ENCODE peak calls at places on chromosome X, in six cellular contexts. One of them, this sample, is unnamed.

GRCh38 chrX:68894513-68895338 is 65.9 kb downstream of the EFNB1 start:
- DNase-seq in nephron progenitor cell: no peak
- DNase-seq in activated CD4-positive, CD25-positive, alpha-beta regulatory T cell treated with anti-CD3 and anti-CD28 coated beads, Interleukin-2, amount 50 U/mL, for 72 hours: no peak
- DNase-seq in MM.1S: no peak
- DNase-seq in lung microvascular endothelial cell: peak
- DNase-seq in CD8-positive, alpha-beta memory T cell: no peak
- DNase-seq in this sample: no peak

GRCh38 chrX:96432647-96433046 is 252.0 kb upstream of the DIAPH2 start:
- DNase-seq in activated CD4-positive, CD25-positive, alpha-beta regulatory T cell treated with anti-CD3 and anti-CD28 coated beads, Interleukin-2, amount 50 U/mL, for 72 hours: no peak
- DNase-seq in MM.1S: no peak
- DNase-seq in nephron progenitor cell: no peak
- DNase-seq in lung microvascular endothelial cell: peak
- DNase-seq in CD8-positive, alpha-beta memory T cell: no peak
- DNase-seq in this sample: no peak

GRCh38 chrX:133598596-133599334 is 183.5 kb upstream of the GPC4 start:
- DNase-seq in nephron progenitor cell: no peak
- DNase-seq in activated CD4-positive, CD25-positive, alpha-beta regulatory T cell treated with anti-CD3 and anti-CD28 coated beads, Interleukin-2, amount 50 U/mL, for 72 hours: no peak
- DNase-seq in MM.1S: peak
- DNase-seq in lung microvascular endothelial cell: no peak
- DNase-seq in CD8-positive, alpha-beta memory T cell: no peak
- DNase-seq in this sample: no peak

GRCh38 chrX:100973411-100973810 is 3.9 kb downstream of the ARL13A start:
- DNase-seq in MM.1S: no peak
- DNase-seq in lung microvascular endothelial cell: peak
- DNase-seq in activated CD4-positive, CD25-positive, alpha-beta regulatory T cell treated with anti-CD3 and anti-CD28 coated beads, Interleukin-2, amount 50 U/mL, for 72 hours: no peak
- DNase-seq in CD8-positive, alpha-beta memory T cell: no peak
- DNase-seq in nephron progenitor cell: no peak
- DNase-seq in this sample: no peak

GRCh38 chrX:154918060-154918483 is 31.9 kb downstream of the F8A1 start:
- DNase-seq in lung microvascular endothelial cell: peak
- DNase-seq in CD8-positive, alpha-beta memory T cell: peak
- DNase-seq in activated CD4-positive, CD25-positive, alpha-beta regulatory T cell treated with anti-CD3 and anti-CD28 coated beads, Interleukin-2, amount 50 U/mL, for 72 hours: peak
- DNase-seq in nephron progenitor cell: peak
- DNase-seq in MM.1S: peak
- DNase-seq in this sample: peak

GRCh38 chrX:49184294-49185061 is 1.7 kb downstream of the PRICKLE3 start:
- DNase-seq in lung microvascular endothelial cell: peak
- DNase-seq in nephron progenitor cell: peak
- DNase-seq in CD8-positive, alpha-beta memory T cell: no peak
- DNase-seq in activated CD4-positive, CD25-positive, alpha-beta regulatory T cell treated with anti-CD3 and anti-CD28 coated beads, Interleukin-2, amount 50 U/mL, for 72 hours: no peak
- DNase-seq in MM.1S: no peak
- DNase-seq in this sample: peak

GRCh38 chrX:140292188-140292587 is 212.7 kb downstream of the SOX3 start:
- DNase-seq in activated CD4-positive, CD25-positive, alpha-beta regulatory T cell treated with anti-CD3 and anti-CD28 coated beads, Interleukin-2, amount 50 U/mL, for 72 hours: no peak
- DNase-seq in nephron progenitor cell: no peak
- DNase-seq in MM.1S: no peak
- DNase-seq in CD8-positive, alpha-beta memory T cell: no peak
- DNase-seq in lung microvascular endothelial cell: no peak
- DNase-seq in this sample: no peak

GRCh38 chrX:78708171-78708570 is 39.3 kb upstream of the LPAR4 start:
- DNase-seq in CD8-positive, alpha-beta memory T cell: no peak
- DNase-seq in nephron progenitor cell: no peak
- DNase-seq in lung microvascular endothelial cell: peak
- DNase-seq in activated CD4-positive, CD25-positive, alpha-beta regulatory T cell treated with anti-CD3 and anti-CD28 coated beads, Interleukin-2, amount 50 U/mL, for 72 hours: no peak
- DNase-seq in MM.1S: no peak
- DNase-seq in this sample: no peak

GRCh38 chrX:27619975-27620374 is 29.8 kb downstream of the DCAF8L2 start:
- DNase-seq in MM.1S: peak
- DNase-seq in nephron progenitor cell: no peak
- DNase-seq in activated CD4-positive, CD25-positive, alpha-beta regulatory T cell treated with anti-CD3 and anti-CD28 coated beads, Interleukin-2, amount 50 U/mL, for 72 hours: no peak
- DNase-seq in lung microvascular endothelial cell: peak
- DNase-seq in CD8-positive, alpha-beta memory T cell: no peak
- DNase-seq in this sample: no peak

GRCh38 chrX:7163146-7163677 is 15.3 kb upstream of the PUDP start:
- DNase-seq in nephron progenitor cell: no peak
- DNase-seq in activated CD4-positive, CD25-positive, alpha-beta regulatory T cell treated with anti-CD3 and anti-CD28 coated beads, Interleukin-2, amount 50 U/mL, for 72 hours: no peak
- DNase-seq in lung microvascular endothelial cell: no peak
- DNase-seq in MM.1S: no peak
- DNase-seq in CD8-positive, alpha-beta memory T cell: no peak
- DNase-seq in this sample: no peak

GRCh38 chrX:135688137-135688536 is 25.3 kb upstream of the CT45A1 start:
- DNase-seq in nephron progenitor cell: no peak
- DNase-seq in MM.1S: no peak
- DNase-seq in lung microvascular endothelial cell: no peak
- DNase-seq in CD8-positive, alpha-beta memory T cell: no peak
- DNase-seq in activated CD4-positive, CD25-positive, alpha-beta regulatory T cell treated with anti-CD3 and anti-CD28 coated beads, Interleukin-2, amount 50 U/mL, for 72 hours: no peak
- DNase-seq in this sample: no peak

GRCh38 chrX:37921758-37922157 is 74.4 kb upstream of the DYNLT3 start:
- DNase-seq in MM.1S: no peak
- DNase-seq in CD8-positive, alpha-beta memory T cell: no peak
- DNase-seq in lung microvascular endothelial cell: peak
- DNase-seq in activated CD4-positive, CD25-positive, alpha-beta regulatory T cell treated with anti-CD3 and anti-CD28 coated beads, Interleukin-2, amount 50 U/mL, for 72 hours: no peak
- DNase-seq in nephron progenitor cell: no peak
- DNase-seq in this sample: no peak

GRCh38 chrX:50430917-50431316 is 39.7 kb downstream of the DGKK start:
- DNase-seq in CD8-positive, alpha-beta memory T cell: no peak
- DNase-seq in nephron progenitor cell: no peak
- DNase-seq in MM.1S: no peak
- DNase-seq in lung microvascular endothelial cell: no peak
- DNase-seq in activated CD4-positive, CD25-positive, alpha-beta regulatory T cell treated with anti-CD3 and anti-CD28 coated beads, Interleukin-2, amount 50 U/mL, for 72 hours: no peak
- DNase-seq in this sample: no peak

GRCh38 chrX:57595381-57595811 is 3.6 kb downstream of the ZXDB start:
- DNase-seq in CD8-positive, alpha-beta memory T cell: peak
- DNase-seq in nephron progenitor cell: no peak
- DNase-seq in MM.1S: no peak
- DNase-seq in lung microvascular endothelial cell: peak
- DNase-seq in activated CD4-positive, CD25-positive, alpha-beta regulatory T cell treated with anti-CD3 and anti-CD28 coated beads, Interleukin-2, amount 50 U/mL, for 72 hours: no peak
- DNase-seq in this sample: no peak

GRCh38 chrX:31266172-31267076 is 194.6 kb upstream of the FTHL17 start:
- DNase-seq in nephron progenitor cell: peak
- DNase-seq in MM.1S: peak
- DNase-seq in activated CD4-positive, CD25-positive, alpha-beta regulatory T cell treated with anti-CD3 and anti-CD28 coated beads, Interleukin-2, amount 50 U/mL, for 72 hours: peak
- DNase-seq in CD8-positive, alpha-beta memory T cell: no peak
- DNase-seq in lung microvascular endothelial cell: peak
- DNase-seq in this sample: peak

GRCh38 chrX:139920306-139920705 is 12.5 kb downstream of the ATP11C start:
- DNase-seq in MM.1S: no peak
- DNase-seq in CD8-positive, alpha-beta memory T cell: no peak
- DNase-seq in nephron progenitor cell: no peak
- DNase-seq in activated CD4-positive, CD25-positive, alpha-beta regulatory T cell treated with anti-CD3 and anti-CD28 coated beads, Interleukin-2, amount 50 U/mL, for 72 hours: no peak
- DNase-seq in lung microvascular endothelial cell: no peak
- DNase-seq in this sample: no peak

GRCh38 chrX:110145854-110146253 is 142.9 kb downstream of the TMEM164 start:
- DNase-seq in CD8-positive, alpha-beta memory T cell: no peak
- DNase-seq in MM.1S: peak
- DNase-seq in nephron progenitor cell: peak
- DNase-seq in lung microvascular endothelial cell: peak
- DNase-seq in activated CD4-positive, CD25-positive, alpha-beta regulatory T cell treated with anti-CD3 and anti-CD28 coated beads, Interleukin-2, amount 50 U/mL, for 72 hours: no peak
- DNase-seq in this sample: peak

GRCh38 chrX:63713510-63713909 is 71.5 kb downstream of the ARHGEF9 start:
- DNase-seq in MM.1S: no peak
- DNase-seq in CD8-positive, alpha-beta memory T cell: no peak
- DNase-seq in activated CD4-positive, CD25-positive, alpha-beta regulatory T cell treated with anti-CD3 and anti-CD28 coated beads, Interleukin-2, amount 50 U/mL, for 72 hours: no peak
- DNase-seq in lung microvascular endothelial cell: peak
- DNase-seq in nephron progenitor cell: no peak
- DNase-seq in this sample: no peak

GRCh38 chrX:56733459-56734046 is 4.5 kb downstream of the NBDY start:
- DNase-seq in activated CD4-positive, CD25-positive, alpha-beta regulatory T cell treated with anti-CD3 and anti-CD28 coated beads, Interleukin-2, amount 50 U/mL, for 72 hours: peak
- DNase-seq in lung microvascular endothelial cell: peak
- DNase-seq in nephron progenitor cell: peak
- DNase-seq in CD8-positive, alpha-beta memory T cell: peak
- DNase-seq in MM.1S: peak
- DNase-seq in this sample: peak

GRCh38 chrX:39516399-39516798 is 581.4 kb downstream of the BCOR start:
- DNase-seq in nephron progenitor cell: no peak
- DNase-seq in CD8-positive, alpha-beta memory T cell: no peak
- DNase-seq in activated CD4-positive, CD25-positive, alpha-beta regulatory T cell treated with anti-CD3 and anti-CD28 coated beads, Interleukin-2, amount 50 U/mL, for 72 hours: no peak
- DNase-seq in MM.1S: no peak
- DNase-seq in lung microvascular endothelial cell: no peak
- DNase-seq in this sample: no peak

GRCh38 chrX:40504801-40505605 is 75.8 kb upstream of the ATP6AP2 start:
- DNase-seq in activated CD4-positive, CD25-positive, alpha-beta regulatory T cell treated with anti-CD3 and anti-CD28 coated beads, Interleukin-2, amount 50 U/mL, for 72 hours: no peak
- DNase-seq in CD8-positive, alpha-beta memory T cell: no peak
- DNase-seq in MM.1S: peak
- DNase-seq in nephron progenitor cell: no peak
- DNase-seq in lung microvascular endothelial cell: peak
- DNase-seq in this sample: no peak

GRCh38 chrX:150155396-150156048 is 207.6 kb upstream of the MAMLD1 start:
- DNase-seq in lung microvascular endothelial cell: peak
- DNase-seq in MM.1S: no peak
- DNase-seq in activated CD4-positive, CD25-positive, alpha-beta regulatory T cell treated with anti-CD3 and anti-CD28 coated beads, Interleukin-2, amount 50 U/mL, for 72 hours: no peak
- DNase-seq in nephron progenitor cell: no peak
- DNase-seq in CD8-positive, alpha-beta memory T cell: no peak
- DNase-seq in this sample: no peak

GRCh38 chrX:8284131-8284530 is 113.1 kb upstream of the VCX2 start:
- DNase-seq in activated CD4-positive, CD25-positive, alpha-beta regulatory T cell treated with anti-CD3 and anti-CD28 coated beads, Interleukin-2, amount 50 U/mL, for 72 hours: no peak
- DNase-seq in lung microvascular endothelial cell: no peak
- DNase-seq in nephron progenitor cell: no peak
- DNase-seq in CD8-positive, alpha-beta memory T cell: no peak
- DNase-seq in MM.1S: no peak
- DNase-seq in this sample: no peak

GRCh38 chrX:73977542-73978169 is 326.3 kb upstream of the ZCCHC13 start:
- DNase-seq in CD8-positive, alpha-beta memory T cell: peak
- DNase-seq in nephron progenitor cell: no peak
- DNase-seq in activated CD4-positive, CD25-positive, alpha-beta regulatory T cell treated with anti-CD3 and anti-CD28 coated beads, Interleukin-2, amount 50 U/mL, for 72 hours: no peak
- DNase-seq in MM.1S: peak
- DNase-seq in lung microvascular endothelial cell: no peak
- DNase-seq in this sample: no peak

GRCh38 chrX:132491191-132491590 is 2.4 kb upstream of the MBNL3 start:
- DNase-seq in lung microvascular endothelial cell: no peak
- DNase-seq in CD8-positive, alpha-beta memory T cell: peak
- DNase-seq in MM.1S: peak
- DNase-seq in nephron progenitor cell: no peak
- DNase-seq in activated CD4-positive, CD25-positive, alpha-beta regulatory T cell treated with anti-CD3 and anti-CD28 coated beads, Interleukin-2, amount 50 U/mL, for 72 hours: no peak
- DNase-seq in this sample: peak

GRCh38 chrX:39946822-39947221 is 150.9 kb downstream of the BCOR start:
- DNase-seq in CD8-positive, alpha-beta memory T cell: no peak
- DNase-seq in activated CD4-positive, CD25-positive, alpha-beta regulatory T cell treated with anti-CD3 and anti-CD28 coated beads, Interleukin-2, amount 50 U/mL, for 72 hours: no peak
- DNase-seq in MM.1S: no peak
- DNase-seq in nephron progenitor cell: no peak
- DNase-seq in lung microvascular endothelial cell: peak
- DNase-seq in this sample: no peak

GRCh38 chrX:115894087-115894486 is 276.5 kb upstream of the AGTR2 start:
- DNase-seq in MM.1S: peak
- DNase-seq in CD8-positive, alpha-beta memory T cell: no peak
- DNase-seq in lung microvascular endothelial cell: peak
- DNase-seq in nephron progenitor cell: no peak
- DNase-seq in activated CD4-positive, CD25-positive, alpha-beta regulatory T cell treated with anti-CD3 and anti-CD28 coated beads, Interleukin-2, amount 50 U/mL, for 72 hours: no peak
- DNase-seq in this sample: no peak

GRCh38 chrX:85084770-85085393 is 81.2 kb downstream of the APOOL start:
- DNase-seq in nephron progenitor cell: peak
- DNase-seq in MM.1S: peak
- DNase-seq in lung microvascular endothelial cell: peak
- DNase-seq in activated CD4-positive, CD25-positive, alpha-beta regulatory T cell treated with anti-CD3 and anti-CD28 coated beads, Interleukin-2, amount 50 U/mL, for 72 hours: no peak
- DNase-seq in CD8-positive, alpha-beta memory T cell: peak
- DNase-seq in this sample: peak

GRCh38 chrX:148416931-148417330 is 83.5 kb upstream of the AFF2 start:
- DNase-seq in CD8-positive, alpha-beta memory T cell: no peak
- DNase-seq in nephron progenitor cell: no peak
- DNase-seq in activated CD4-positive, CD25-positive, alpha-beta regulatory T cell treated with anti-CD3 and anti-CD28 coated beads, Interleukin-2, amount 50 U/mL, for 72 hours: no peak
- DNase-seq in MM.1S: no peak
- DNase-seq in lung microvascular endothelial cell: peak
- DNase-seq in this sample: no peak

GRCh38 chrX:78997870-78998558 is 52.8 kb downstream of the P2RY10 start:
- DNase-seq in CD8-positive, alpha-beta memory T cell: peak
- DNase-seq in lung microvascular endothelial cell: no peak
- DNase-seq in nephron progenitor cell: no peak
- DNase-seq in MM.1S: peak
- DNase-seq in activated CD4-positive, CD25-positive, alpha-beta regulatory T cell treated with anti-CD3 and anti-CD28 coated beads, Interleukin-2, amount 50 U/mL, for 72 hours: no peak
- DNase-seq in this sample: peak

GRCh38 chrX:17737707-17738001 is 361 bp downstream of the SCML1 start:
- DNase-seq in CD8-positive, alpha-beta memory T cell: no peak
- DNase-seq in nephron progenitor cell: peak
- DNase-seq in lung microvascular endothelial cell: no peak
- DNase-seq in activated CD4-positive, CD25-positive, alpha-beta regulatory T cell treated with anti-CD3 and anti-CD28 coated beads, Interleukin-2, amount 50 U/mL, for 72 hours: no peak
- DNase-seq in MM.1S: peak
- DNase-seq in this sample: no peak

GRCh38 chrX:49838374-49838773 is 9.3 kb downstream of the PAGE4 start:
- DNase-seq in lung microvascular endothelial cell: peak
- DNase-seq in nephron progenitor cell: peak
- DNase-seq in MM.1S: peak
- DNase-seq in activated CD4-positive, CD25-positive, alpha-beta regulatory T cell treated with anti-CD3 and anti-CD28 coated beads, Interleukin-2, amount 50 U/mL, for 72 hours: no peak
- DNase-seq in CD8-positive, alpha-beta memory T cell: no peak
- DNase-seq in this sample: peak